ENCODE peak calls at places on chromosomes 7 and 10, in four cellular contexts. O, F, K and L are unnamed samples.

GRCh38 chr7:124720195-124720594 is 45.4 kb downstream of the GPR37 start:
- DNase-seq in O (no peak), F (peak), K (no peak), L (no peak)

GRCh38 chr10:7667262-7668141 is 736 bp upstream of the ITIH5 start:
- DNase-seq in O (peak), F (no peak), K (no peak), L (no peak)

GRCh38 chr7:135260930-135261721 is 27.5 kb downstream of the STRA8 start:
- DNase-seq in O (no peak), F (no peak), K (no peak), L (no peak)

GRCh38 chr10:55019461-55019860 is 218.4 kb upstream of the PCDH15 start:
- DNase-seq in O (no peak), F (no peak), K (no peak), L (no peak)

GRCh38 chr7:12800501-12800900 is 113.1 kb downstream of the ARL4A start:
- DNase-seq in O (no peak), F (no peak), K (no peak), L (no peak)

GRCh38 chr7:100629117-100629711 is 12.1 kb downstream of the TFR2 start:
- DNase-seq in O (peak), F (no peak), K (peak), L (peak)

GRCh38 chr10:13758302-13758701 is 171.5 kb downstream of the PRPF18 start:
- DNase-seq in O (peak), F (no peak), K (peak), L (no peak)

GRCh38 chr10:13299437-13300287 is at the start of gene PHYH:
- DNase-seq in O (peak), F (peak), K (peak), L (peak)

GRCh38 chr7:133873631-133874030 is 253.5 kb upstream of the LRGUK start:
- DNase-seq in O (no peak), F (no peak), K (no peak), L (no peak)

GRCh38 chr7:129719980-129720732 is 108.6 kb downstream of the NRF1 start:
- DNase-seq in O (no peak), F (no peak), K (no peak), L (peak)

GRCh38 chr7:45993621-45994020 is 72.5 kb upstream of the IGFBP3 start:
- DNase-seq in O (no peak), F (no peak), K (no peak), L (no peak)

GRCh38 chr7:12866237-12866636 is 178.8 kb downstream of the ARL4A start:
- DNase-seq in O (no peak), F (no peak), K (no peak), L (no peak)

GRCh38 chr10:34628174-34628802 is 186.8 kb downstream of the PARD3 start:
- DNase-seq in O (no peak), F (no peak), K (no peak), L (no peak)

GRCh38 chr7:40059057-40059456 is 75.4 kb downstream of the MPLKIP start:
- DNase-seq in O (no peak), F (no peak), K (no peak), L (no peak)

DNA sequence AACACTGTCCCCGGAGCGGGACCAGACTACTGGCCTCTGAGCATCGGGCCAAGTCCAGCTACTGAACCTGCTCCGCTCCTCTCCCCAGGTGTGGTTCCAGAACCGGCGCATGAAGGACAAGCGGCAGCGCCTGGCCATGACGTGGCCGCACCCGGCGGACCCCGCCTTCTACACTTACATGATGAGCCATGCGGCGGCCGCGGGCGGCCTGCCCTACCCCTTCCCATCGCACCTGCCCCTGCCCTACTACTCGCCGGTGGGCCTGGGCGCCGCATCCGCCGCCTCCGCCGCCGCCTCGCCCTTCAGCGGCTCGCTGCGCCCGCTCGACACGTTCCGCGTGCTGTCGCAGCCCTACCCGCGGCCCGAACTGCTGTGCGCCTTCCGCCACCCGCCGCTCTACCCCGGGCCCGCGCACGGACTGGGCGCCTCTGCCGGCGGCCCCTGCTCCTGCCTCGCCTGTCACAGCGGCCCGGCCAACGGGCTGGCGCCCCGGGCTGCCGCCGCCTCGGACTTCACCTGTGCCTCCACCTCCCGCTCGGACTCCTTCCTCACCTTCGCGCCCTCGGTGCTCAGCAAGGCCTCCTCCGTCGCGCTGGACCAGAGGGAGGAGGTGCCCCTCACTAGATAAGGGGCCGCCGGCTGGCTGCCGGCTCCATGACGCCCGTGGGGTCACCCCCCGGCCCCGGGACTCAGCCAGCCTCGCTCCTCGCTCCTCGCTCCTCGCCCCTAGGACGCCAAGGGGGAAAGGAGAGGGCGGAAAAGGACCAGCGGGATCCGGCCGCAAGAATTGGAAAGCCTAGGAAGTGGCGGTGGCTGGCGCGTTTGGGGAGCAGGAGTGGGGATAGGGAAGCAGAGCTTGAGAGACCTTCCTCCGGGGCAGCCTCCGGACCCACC is 3.4 kb downstream of the EVX1 start:
- DNase-seq in O (peak), F (no peak), K (peak), L (no peak)
- H3K4me3 ChIP-seq in O (peak), F (no peak), K (no peak), L (no peak)

GRCh38 chr10:17676919-17677318 is 33.0 kb downstream of the STAM start:
- DNase-seq in O (no peak), F (no peak), K (no peak), L (no peak)

GRCh38 chr10:17673517-17674051 is 29.6 kb downstream of the STAM start:
- DNase-seq in O (peak), F (peak), K (peak), L (no peak)

GRCh38 chr10:17671307-17671706 is 27.4 kb downstream of the STAM start:
- DNase-seq in O (peak), F (no peak), K (no peak), L (no peak)

DNA sequence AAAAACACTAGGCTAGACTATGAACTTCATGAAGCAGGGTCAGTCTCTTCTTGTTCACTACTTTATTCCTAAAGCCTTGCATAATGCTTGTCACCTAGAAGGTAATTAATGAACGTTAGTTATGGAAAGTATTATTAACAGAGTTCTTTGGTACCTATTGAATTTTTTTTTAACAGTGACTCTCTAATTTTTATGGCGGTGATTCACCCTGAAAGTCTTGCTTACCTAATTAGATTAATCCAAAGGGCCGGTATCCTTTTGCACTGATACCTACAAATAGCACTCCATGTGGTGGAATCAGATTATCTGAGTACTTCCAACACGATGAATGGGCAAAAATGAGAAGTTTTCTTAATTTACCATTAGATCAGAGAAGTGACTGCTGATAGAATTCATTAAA is 31.7 kb downstream of the STAM start:
- DNase-seq in O (no peak), F (no peak), K (no peak), L (no peak)
- H3K4me3 ChIP-seq in O (no peak), F (no peak), K (no peak), L (no peak)

DNA sequence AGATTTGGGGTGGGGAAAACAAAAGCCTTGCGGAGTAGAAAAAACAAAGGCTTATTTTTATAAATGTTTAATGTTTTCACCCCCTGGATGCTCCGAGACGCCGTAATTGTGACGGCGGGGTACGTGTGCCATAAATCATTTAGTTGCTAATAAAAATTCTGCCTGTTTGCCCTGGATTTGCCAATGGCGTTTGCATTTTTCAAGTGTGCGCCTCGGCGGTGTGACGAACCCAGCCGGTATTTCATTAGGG is 2.5 kb upstream of the TNRC18 start:
- DNase-seq in O (no peak), F (peak), K (no peak), L (no peak)
- H3K4me3 ChIP-seq in O (peak), F (peak), K (peak), L (no peak)

GRCh38 chr10:72106896-72107295 is 18.5 kb upstream of the SPOCK2 start:
- DNase-seq in O (no peak), F (no peak), K (no peak), L (no peak)

GRCh38 chr10:72104472-72105097 is 16.2 kb upstream of the SPOCK2 start:
- DNase-seq in O (no peak), F (no peak), K (no peak), L (no peak)

GRCh38 chr10:72105675-72106074 is 17.3 kb upstream of the SPOCK2 start:
- DNase-seq in O (no peak), F (no peak), K (no peak), L (no peak)

GRCh38 chr10:72106154-72106849 is 18.0 kb upstream of the SPOCK2 start:
- DNase-seq in O (no peak), F (no peak), K (no peak), L (no peak)

GRCh38 chr10:72105098-72105475 is 16.7 kb upstream of the SPOCK2 start:
- DNase-seq in O (no peak), F (no peak), K (no peak), L (no peak)
- H3K4me3 ChIP-seq in O (no peak), F (no peak), K (no peak), L (no peak)

GRCh38 chr7:66474441-66474840 is 154.2 kb upstream of the KCTD7 start:
- DNase-seq in O (no peak), F (no peak), K (no peak), L (no peak)
- H3K4me3 ChIP-seq in O (no peak), F (no peak), K (no peak), L (no peak)

GRCh38 chr10:27745380-27745718 is 270 bp downstream of the MKX start:
- DNase-seq in O (peak), F (no peak), K (no peak), L (no peak)
- H3K4me3 ChIP-seq in O (peak), F (peak), K (no peak), L (no peak)

DNA sequence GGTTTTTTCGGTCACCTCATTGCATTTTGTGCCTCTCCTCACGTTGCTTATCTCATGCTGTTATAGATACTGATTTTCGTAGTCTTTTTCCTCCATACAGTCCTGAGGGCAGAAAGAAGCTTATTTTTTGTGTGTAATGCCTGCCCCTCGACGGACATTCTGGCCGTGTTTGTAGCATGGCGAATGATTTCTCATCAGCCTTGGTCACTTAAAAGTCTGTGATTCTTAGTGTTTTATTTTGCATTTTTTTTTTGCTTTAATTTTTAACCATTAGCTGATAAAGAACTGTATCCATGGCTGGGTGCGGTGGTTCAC is 469 bp upstream of the NOC3L start:
- DNase-seq in O (no peak), F (no peak), K (no peak), L (no peak)
- H3K4me3 ChIP-seq in O (peak), F (peak), K (peak), L (peak)

GRCh38 chr7:1666779-1667565 is 3.1 kb upstream of the ELFN1 start:
- DNase-seq in O (peak), F (no peak), K (no peak), L (no peak)

GRCh38 chr7:1667566-1668485 is 2.3 kb upstream of the ELFN1 start:
- DNase-seq in O (peak), F (no peak), K (no peak), L (no peak)

GRCh38 chr7:1664711-1665591 is 5.1 kb upstream of the ELFN1 start:
- DNase-seq in O (peak), F (peak), K (peak), L (peak)

GRCh38 chr7:1665721-1666250 is 4.3 kb upstream of the ELFN1 start:
- DNase-seq in O (peak), F (peak), K (peak), L (no peak)

DNA sequence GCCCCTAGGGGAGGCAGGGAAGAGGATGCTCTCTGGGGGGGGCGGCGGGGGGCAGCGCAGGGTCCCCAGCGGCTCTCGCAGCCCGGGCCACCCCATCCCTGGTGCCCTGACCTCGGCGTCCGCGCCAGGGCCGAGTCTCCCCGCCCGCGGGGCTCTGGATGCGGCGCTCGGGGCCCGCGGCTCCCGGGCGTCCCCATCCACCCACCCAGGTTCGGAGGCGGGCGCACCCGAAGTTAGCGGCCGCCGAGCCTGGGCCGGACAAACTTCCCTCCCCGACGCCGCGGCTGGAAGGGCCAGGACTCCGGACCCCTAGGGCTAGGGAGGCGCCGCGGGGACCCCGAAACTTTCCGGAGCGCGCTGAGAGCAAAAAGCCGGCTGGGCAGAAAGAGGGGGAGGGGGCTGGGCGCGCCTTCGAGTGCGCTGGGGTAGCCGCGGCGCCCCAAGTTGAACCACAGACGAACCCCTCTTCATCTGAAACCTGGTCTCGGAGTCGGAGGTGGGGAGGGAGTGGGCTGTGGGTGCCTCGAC is 3.8 kb upstream of the ELFN1 start:
- DNase-seq in O (peak), F (no peak), K (no peak), L (no peak)
- H3K4me3 ChIP-seq in O (peak), F (peak), K (peak), L (no peak)

GRCh38 chr10:23190872-23191763 is 994 bp upstream of the PTF1A start:
- DNase-seq in O (peak), F (no peak), K (no peak), L (no peak)

GRCh38 chr10:23191764-23192395 is at the start of gene PTF1A:
- DNase-seq in O (peak), F (no peak), K (no peak), L (no peak)

GRCh38 chr10:23193435-23194074 is 1.4 kb downstream of the PTF1A start:
- DNase-seq in O (no peak), F (no peak), K (no peak), L (no peak)

GRCh38 chr10:23192741-23193434 is 776 bp downstream of the PTF1A start:
- DNase-seq in O (peak), F (no peak), K (no peak), L (no peak)

GRCh38 chr10:23192396-23192740 is 256 bp downstream of the PTF1A start:
- DNase-seq in O (peak), F (no peak), K (no peak), L (no peak)
- H3K4me3 ChIP-seq in O (peak), F (no peak), K (no peak), L (no peak)